ENCODE peak calls at places on chromosomes 4 and X, in eight cellular contexts. One of them, this sample, is unnamed.

GRCh38 chr4:53431052-53431451 is 53.6 kb downstream of the FIP1L1 start:
- ATAC-seq in Panc1: no peak
- ATAC-seq in left colon: no peak
- ATAC-seq in lower lobe of right lung: no peak
- ATAC-seq in Right ventricle myocardium superior: no peak
- ATAC-seq in sciatic nerve: no peak
- ATAC-seq in naive thymus-derived CD8-positive, alpha-beta T cell: peak
- ATAC-seq in T-cell: no peak
- ATAC-seq in this sample: no peak

GRCh38 chr4:164768516-164768915 is 14.6 kb downstream of the SMIM31 start:
- ATAC-seq in naive thymus-derived CD8-positive, alpha-beta T cell: no peak
- ATAC-seq in T-cell: no peak
- ATAC-seq in left colon: no peak
- ATAC-seq in sciatic nerve: no peak
- ATAC-seq in Panc1: no peak
- ATAC-seq in lower lobe of right lung: no peak
- ATAC-seq in Right ventricle myocardium superior: no peak
- ATAC-seq in this sample: no peak

GRCh38 chrX:8048466-8048865 is 121.3 kb upstream of the PNPLA4 start:
- ATAC-seq in lower lobe of right lung: no peak
- ATAC-seq in Panc1: no peak
- ATAC-seq in T-cell: no peak
- ATAC-seq in naive thymus-derived CD8-positive, alpha-beta T cell: no peak
- ATAC-seq in sciatic nerve: no peak
- ATAC-seq in Right ventricle myocardium superior: no peak
- ATAC-seq in left colon: no peak
- ATAC-seq in this sample: no peak

GRCh38 chr4:97152159-97152558 is 991.1 kb downstream of the STPG2 start:
- ATAC-seq in Panc1: no peak
- ATAC-seq in lower lobe of right lung: no peak
- ATAC-seq in T-cell: no peak
- ATAC-seq in Right ventricle myocardium superior: no peak
- ATAC-seq in sciatic nerve: no peak
- ATAC-seq in left colon: no peak
- ATAC-seq in naive thymus-derived CD8-positive, alpha-beta T cell: no peak
- ATAC-seq in this sample: no peak

GRCh38 chr4:37864786-37865185 is 26.1 kb upstream of the TBC1D1 start:
- ATAC-seq in T-cell: no peak
- ATAC-seq in naive thymus-derived CD8-positive, alpha-beta T cell: no peak
- ATAC-seq in sciatic nerve: peak
- ATAC-seq in lower lobe of right lung: peak
- ATAC-seq in Panc1: no peak
- ATAC-seq in Right ventricle myocardium superior: peak
- ATAC-seq in left colon: no peak
- ATAC-seq in this sample: no peak

GRCh38 chrX:153357877-153358276 is 23.9 kb downstream of the ZNF275 start:
- ATAC-seq in naive thymus-derived CD8-positive, alpha-beta T cell: no peak
- ATAC-seq in T-cell: no peak
- ATAC-seq in Right ventricle myocardium superior: no peak
- ATAC-seq in left colon: no peak
- ATAC-seq in lower lobe of right lung: no peak
- ATAC-seq in Panc1: no peak
- ATAC-seq in sciatic nerve: no peak
- ATAC-seq in this sample: no peak

GRCh38 chrX:141314441-141314840 is 72.1 kb upstream of the SPANXC start:
- ATAC-seq in lower lobe of right lung: no peak
- ATAC-seq in left colon: no peak
- ATAC-seq in sciatic nerve: no peak
- ATAC-seq in naive thymus-derived CD8-positive, alpha-beta T cell: no peak
- ATAC-seq in Right ventricle myocardium superior: no peak
- ATAC-seq in T-cell: no peak
- ATAC-seq in Panc1: peak
- ATAC-seq in this sample: no peak

GRCh38 chrX:12137982-12138365 is 299 bp upstream of the FRMPD4 start:
- ATAC-seq in lower lobe of right lung: no peak
- ATAC-seq in Right ventricle myocardium superior: no peak
- ATAC-seq in left colon: no peak
- ATAC-seq in sciatic nerve: no peak
- ATAC-seq in naive thymus-derived CD8-positive, alpha-beta T cell: no peak
- ATAC-seq in T-cell: no peak
- ATAC-seq in Panc1: no peak
- ATAC-seq in this sample: no peak

GRCh38 chr4:144562019-144562740 is 83.8 kb upstream of the HHIP start:
- ATAC-seq in T-cell: no peak
- ATAC-seq in Right ventricle myocardium superior: no peak
- ATAC-seq in Panc1: no peak
- ATAC-seq in left colon: peak
- ATAC-seq in naive thymus-derived CD8-positive, alpha-beta T cell: no peak
- ATAC-seq in sciatic nerve: peak
- ATAC-seq in lower lobe of right lung: peak
- ATAC-seq in this sample: no peak

GRCh38 chr4:85913925-85914694 is 439.2 kb downstream of the ARHGAP24 start:
- ATAC-seq in T-cell: no peak
- ATAC-seq in sciatic nerve: no peak
- ATAC-seq in left colon: peak
- ATAC-seq in lower lobe of right lung: no peak
- ATAC-seq in naive thymus-derived CD8-positive, alpha-beta T cell: no peak
- ATAC-seq in Panc1: no peak
- ATAC-seq in Right ventricle myocardium superior: no peak
- ATAC-seq in this sample: no peak

GRCh38 chrX:12330841-12331240 is 192.6 kb downstream of the FRMPD4 start:
- ATAC-seq in Right ventricle myocardium superior: no peak
- ATAC-seq in Panc1: no peak
- ATAC-seq in naive thymus-derived CD8-positive, alpha-beta T cell: no peak
- ATAC-seq in T-cell: no peak
- ATAC-seq in left colon: no peak
- ATAC-seq in lower lobe of right lung: no peak
- ATAC-seq in sciatic nerve: no peak
- ATAC-seq in this sample: no peak

GRCh38 chrX:107713205-107714195 is 62.1 kb downstream of the TSC22D3 start:
- ATAC-seq in sciatic nerve: no peak
- ATAC-seq in naive thymus-derived CD8-positive, alpha-beta T cell: peak
- ATAC-seq in left colon: no peak
- ATAC-seq in lower lobe of right lung: no peak
- ATAC-seq in Panc1: no peak
- ATAC-seq in Right ventricle myocardium superior: no peak
- ATAC-seq in T-cell: no peak
- ATAC-seq in this sample: no peak

GRCh38 chrX:44874481-44875184 is 1.6 kb downstream of the KDM6A start:
- ATAC-seq in left colon: peak
- ATAC-seq in naive thymus-derived CD8-positive, alpha-beta T cell: no peak
- ATAC-seq in Panc1: peak
- ATAC-seq in T-cell: no peak
- ATAC-seq in sciatic nerve: no peak
- ATAC-seq in lower lobe of right lung: no peak
- ATAC-seq in Right ventricle myocardium superior: peak
- ATAC-seq in this sample: no peak

GRCh38 chrX:31993635-31994034 is 921.8 kb upstream of the FTHL17 start:
- ATAC-seq in Right ventricle myocardium superior: no peak
- ATAC-seq in naive thymus-derived CD8-positive, alpha-beta T cell: no peak
- ATAC-seq in sciatic nerve: no peak
- ATAC-seq in lower lobe of right lung: no peak
- ATAC-seq in Panc1: no peak
- ATAC-seq in left colon: no peak
- ATAC-seq in T-cell: no peak
- ATAC-seq in this sample: no peak

GRCh38 chr4:113951263-113951662 is 28.2 kb downstream of the ARSJ start:
- ATAC-seq in Right ventricle myocardium superior: peak
- ATAC-seq in sciatic nerve: peak
- ATAC-seq in lower lobe of right lung: peak
- ATAC-seq in left colon: peak
- ATAC-seq in Panc1: no peak
- ATAC-seq in T-cell: no peak
- ATAC-seq in naive thymus-derived CD8-positive, alpha-beta T cell: peak
- ATAC-seq in this sample: peak

GRCh38 chrX:41291309-41291708 is 42.7 kb upstream of the DDX3X start:
- ATAC-seq in left colon: no peak
- ATAC-seq in Right ventricle myocardium superior: no peak
- ATAC-seq in Panc1: no peak
- ATAC-seq in naive thymus-derived CD8-positive, alpha-beta T cell: no peak
- ATAC-seq in lower lobe of right lung: no peak
- ATAC-seq in sciatic nerve: no peak
- ATAC-seq in T-cell: no peak
- ATAC-seq in this sample: no peak

GRCh38 chrX:112820364-112821308 is 20.0 kb downstream of the AMOT start:
- ATAC-seq in sciatic nerve: peak
- ATAC-seq in Panc1: no peak
- ATAC-seq in Right ventricle myocardium superior: no peak
- ATAC-seq in left colon: peak
- ATAC-seq in lower lobe of right lung: no peak
- ATAC-seq in T-cell: no peak
- ATAC-seq in naive thymus-derived CD8-positive, alpha-beta T cell: no peak
- ATAC-seq in this sample: peak

GRCh38 chrX:46184749-46185148 is 360.5 kb downstream of the ZNF674 start:
- ATAC-seq in Right ventricle myocardium superior: no peak
- ATAC-seq in left colon: no peak
- ATAC-seq in Panc1: no peak
- ATAC-seq in lower lobe of right lung: no peak
- ATAC-seq in naive thymus-derived CD8-positive, alpha-beta T cell: no peak
- ATAC-seq in sciatic nerve: no peak
- ATAC-seq in T-cell: no peak
- ATAC-seq in this sample: peak

GRCh38 chr4:78566834-78567501 is 15.4 kb downstream of the ANXA3 start:
- ATAC-seq in lower lobe of right lung: no peak
- ATAC-seq in left colon: peak
- ATAC-seq in T-cell: no peak
- ATAC-seq in Panc1: no peak
- ATAC-seq in Right ventricle myocardium superior: no peak
- ATAC-seq in sciatic nerve: peak
- ATAC-seq in naive thymus-derived CD8-positive, alpha-beta T cell: no peak
- ATAC-seq in this sample: no peak

GRCh38 chr4:37537484-37537883 is 148.7 kb downstream of the RELL1 start:
- ATAC-seq in T-cell: no peak
- ATAC-seq in lower lobe of right lung: no peak
- ATAC-seq in naive thymus-derived CD8-positive, alpha-beta T cell: no peak
- ATAC-seq in Panc1: no peak
- ATAC-seq in left colon: no peak
- ATAC-seq in Right ventricle myocardium superior: no peak
- ATAC-seq in sciatic nerve: no peak
- ATAC-seq in this sample: no peak

GRCh38 chr4:12458621-12459020 is 1025.5 kb downstream of the RAB28 start:
- ATAC-seq in naive thymus-derived CD8-positive, alpha-beta T cell: no peak
- ATAC-seq in lower lobe of right lung: no peak
- ATAC-seq in Right ventricle myocardium superior: no peak
- ATAC-seq in T-cell: no peak
- ATAC-seq in sciatic nerve: no peak
- ATAC-seq in left colon: no peak
- ATAC-seq in Panc1: no peak
- ATAC-seq in this sample: peak

GRCh38 chrX:140505421-140506337 is 810 bp upstream of the SOX3 start:
- ATAC-seq in left colon: no peak
- ATAC-seq in Right ventricle myocardium superior: no peak
- ATAC-seq in sciatic nerve: no peak
- ATAC-seq in naive thymus-derived CD8-positive, alpha-beta T cell: no peak
- ATAC-seq in Panc1: no peak
- ATAC-seq in T-cell: no peak
- ATAC-seq in lower lobe of right lung: no peak
- ATAC-seq in this sample: no peak

GRCh38 chr4:121375262-121375661 is 5.6 kb downstream of the QRFPR start:
- ATAC-seq in T-cell: no peak
- ATAC-seq in sciatic nerve: no peak
- ATAC-seq in lower lobe of right lung: no peak
- ATAC-seq in Right ventricle myocardium superior: no peak
- ATAC-seq in left colon: no peak
- ATAC-seq in Panc1: no peak
- ATAC-seq in naive thymus-derived CD8-positive, alpha-beta T cell: no peak
- ATAC-seq in this sample: peak

GRCh38 chr4:153748378-153748777 is 11.4 kb downstream of the RNF175 start:
- ATAC-seq in left colon: no peak
- ATAC-seq in sciatic nerve: peak
- ATAC-seq in naive thymus-derived CD8-positive, alpha-beta T cell: no peak
- ATAC-seq in Panc1: peak
- ATAC-seq in Right ventricle myocardium superior: peak
- ATAC-seq in lower lobe of right lung: peak
- ATAC-seq in T-cell: no peak
- ATAC-seq in this sample: peak

GRCh38 chr4:153346563-153346962 is 2.1 kb downstream of the MND1 start:
- ATAC-seq in naive thymus-derived CD8-positive, alpha-beta T cell: no peak
- ATAC-seq in sciatic nerve: no peak
- ATAC-seq in lower lobe of right lung: no peak
- ATAC-seq in T-cell: no peak
- ATAC-seq in Panc1: no peak
- ATAC-seq in left colon: no peak
- ATAC-seq in Right ventricle myocardium superior: no peak
- ATAC-seq in this sample: no peak

GRCh38 chr4:150149381-150149780 is 71.1 kb downstream of the DCLK2 start:
- ATAC-seq in naive thymus-derived CD8-positive, alpha-beta T cell: no peak
- ATAC-seq in T-cell: no peak
- ATAC-seq in left colon: no peak
- ATAC-seq in lower lobe of right lung: no peak
- ATAC-seq in Right ventricle myocardium superior: peak
- ATAC-seq in sciatic nerve: peak
- ATAC-seq in Panc1: no peak
- ATAC-seq in this sample: no peak

This sample was measured in esophagus mucosa.